ENCODE peak calls at places on chromosomes 2 and 18, in six cellular contexts. One of them, this sample, is unnamed.

GRCh38 chr2:31239842-31240198 is 5.9 kb downstream of the EHD3 start:
- DNase-seq in M059J: peak
- DNase-seq in mesenteric fat pad: peak
- DNase-seq in HEK293T: no peak
- DNase-seq in stimulated activated naive CD8-positive, alpha-beta T cell treated with anti-CD3 and anti-CD28 coated beads, Interleukin-15, amount 100 ng/mL, for 72 hours: no peak
- DNase-seq in effector memory CD4-positive, alpha-beta T cell: no peak
- DNase-seq in this sample: no peak

GRCh38 chr2:233693963-233694362 is 1.3 kb downstream of the UGT1A6 start:
- DNase-seq in mesenteric fat pad: no peak
- DNase-seq in stimulated activated naive CD8-positive, alpha-beta T cell treated with anti-CD3 and anti-CD28 coated beads, Interleukin-15, amount 100 ng/mL, for 72 hours: no peak
- DNase-seq in HEK293T: no peak
- DNase-seq in M059J: no peak
- DNase-seq in effector memory CD4-positive, alpha-beta T cell: no peak
- DNase-seq in this sample: no peak

GRCh38 chr18:58263055-58263732 is 219.2 kb downstream of the NEDD4L start:
- DNase-seq in M059J: peak
- DNase-seq in stimulated activated naive CD8-positive, alpha-beta T cell treated with anti-CD3 and anti-CD28 coated beads, Interleukin-15, amount 100 ng/mL, for 72 hours: no peak
- DNase-seq in effector memory CD4-positive, alpha-beta T cell: no peak
- DNase-seq in mesenteric fat pad: no peak
- DNase-seq in HEK293T: no peak
- DNase-seq in this sample: no peak

GRCh38 chr18:51070545-51070944 is 40.5 kb downstream of the SMAD4 start:
- DNase-seq in M059J: peak
- DNase-seq in HEK293T: no peak
- DNase-seq in mesenteric fat pad: no peak
- DNase-seq in effector memory CD4-positive, alpha-beta T cell: no peak
- DNase-seq in stimulated activated naive CD8-positive, alpha-beta T cell treated with anti-CD3 and anti-CD28 coated beads, Interleukin-15, amount 100 ng/mL, for 72 hours: no peak
- DNase-seq in this sample: no peak

GRCh38 chr2:132446460-132446859 is 29.9 kb downstream of the GPR39 start:
- DNase-seq in HEK293T: no peak
- DNase-seq in stimulated activated naive CD8-positive, alpha-beta T cell treated with anti-CD3 and anti-CD28 coated beads, Interleukin-15, amount 100 ng/mL, for 72 hours: no peak
- DNase-seq in M059J: no peak
- DNase-seq in mesenteric fat pad: no peak
- DNase-seq in effector memory CD4-positive, alpha-beta T cell: no peak
- DNase-seq in this sample: no peak

GRCh38 chr2:770776-771175 is 93.6 kb upstream of the TMEM18 start:
- DNase-seq in effector memory CD4-positive, alpha-beta T cell: no peak
- DNase-seq in mesenteric fat pad: no peak
- DNase-seq in stimulated activated naive CD8-positive, alpha-beta T cell treated with anti-CD3 and anti-CD28 coated beads, Interleukin-15, amount 100 ng/mL, for 72 hours: no peak
- DNase-seq in HEK293T: no peak
- DNase-seq in M059J: no peak
- DNase-seq in this sample: no peak

GRCh38 chr18:47286776-47287410 is 35.4 kb upstream of the SKOR2 start:
- DNase-seq in effector memory CD4-positive, alpha-beta T cell: no peak
- DNase-seq in HEK293T: no peak
- DNase-seq in mesenteric fat pad: no peak
- DNase-seq in M059J: no peak
- DNase-seq in stimulated activated naive CD8-positive, alpha-beta T cell treated with anti-CD3 and anti-CD28 coated beads, Interleukin-15, amount 100 ng/mL, for 72 hours: no peak
- DNase-seq in this sample: no peak

GRCh38 chr18:8717011-8717770 is 11.8 kb downstream of the MTCL1 start:
- DNase-seq in effector memory CD4-positive, alpha-beta T cell: no peak
- DNase-seq in stimulated activated naive CD8-positive, alpha-beta T cell treated with anti-CD3 and anti-CD28 coated beads, Interleukin-15, amount 100 ng/mL, for 72 hours: no peak
- DNase-seq in mesenteric fat pad: no peak
- DNase-seq in M059J: no peak
- DNase-seq in HEK293T: no peak
- DNase-seq in this sample: no peak

GRCh38 chr2:47354817-47355653 is 47.9 kb upstream of the MSH2 start:
- DNase-seq in M059J: no peak
- DNase-seq in mesenteric fat pad: peak
- DNase-seq in stimulated activated naive CD8-positive, alpha-beta T cell treated with anti-CD3 and anti-CD28 coated beads, Interleukin-15, amount 100 ng/mL, for 72 hours: no peak
- DNase-seq in HEK293T: no peak
- DNase-seq in effector memory CD4-positive, alpha-beta T cell: no peak
- DNase-seq in this sample: no peak

GRCh38 chr2:120684691-120685402 is 50.8 kb upstream of the GLI2 start:
- DNase-seq in M059J: peak
- DNase-seq in stimulated activated naive CD8-positive, alpha-beta T cell treated with anti-CD3 and anti-CD28 coated beads, Interleukin-15, amount 100 ng/mL, for 72 hours: no peak
- DNase-seq in effector memory CD4-positive, alpha-beta T cell: no peak
- DNase-seq in HEK293T: no peak
- DNase-seq in mesenteric fat pad: no peak
- DNase-seq in this sample: no peak

GRCh38 chr2:46493241-46493970 is 14.0 kb downstream of the TMEM247 start:
- DNase-seq in stimulated activated naive CD8-positive, alpha-beta T cell treated with anti-CD3 and anti-CD28 coated beads, Interleukin-15, amount 100 ng/mL, for 72 hours: no peak
- DNase-seq in effector memory CD4-positive, alpha-beta T cell: no peak
- DNase-seq in mesenteric fat pad: no peak
- DNase-seq in M059J: peak
- DNase-seq in HEK293T: no peak
- DNase-seq in this sample: no peak

GRCh38 chr2:175097297-175097696 is 70.7 kb downstream of the ATF2 start:
- DNase-seq in stimulated activated naive CD8-positive, alpha-beta T cell treated with anti-CD3 and anti-CD28 coated beads, Interleukin-15, amount 100 ng/mL, for 72 hours: no peak
- DNase-seq in effector memory CD4-positive, alpha-beta T cell: no peak
- DNase-seq in M059J: peak
- DNase-seq in HEK293T: no peak
- DNase-seq in mesenteric fat pad: no peak
- DNase-seq in this sample: no peak

GRCh38 chr2:168208652-168209051 is 38.7 kb downstream of the STK39 start:
- DNase-seq in effector memory CD4-positive, alpha-beta T cell: no peak
- DNase-seq in HEK293T: no peak
- DNase-seq in M059J: no peak
- DNase-seq in mesenteric fat pad: no peak
- DNase-seq in stimulated activated naive CD8-positive, alpha-beta T cell treated with anti-CD3 and anti-CD28 coated beads, Interleukin-15, amount 100 ng/mL, for 72 hours: no peak
- DNase-seq in this sample: no peak

GRCh38 chr2:97732436-97733340 is 19.3 kb downstream of the ZAP70 start:
- DNase-seq in HEK293T: no peak
- DNase-seq in M059J: no peak
- DNase-seq in stimulated activated naive CD8-positive, alpha-beta T cell treated with anti-CD3 and anti-CD28 coated beads, Interleukin-15, amount 100 ng/mL, for 72 hours: no peak
- DNase-seq in mesenteric fat pad: peak
- DNase-seq in effector memory CD4-positive, alpha-beta T cell: no peak
- DNase-seq in this sample: no peak